ENCODE peak calls at places on chromosomes 16 and 17, in six cellular contexts. C, A, G, N, S and J are unnamed samples.

GRCh38 chr17:82927311-82927660 is 87.5 kb upstream of the ZNF750 start:
- DNase-seq in C (no peak), A (no peak), G (no peak), N (no peak), S (no peak), J (no peak)

GRCh38 chr17:63436523-63437110 is 9.5 kb downstream of the CYB561 start:
- DNase-seq in C (no peak), A (no peak), G (peak), N (no peak), S (peak), J (no peak)

GRCh38 chr17:17922198-17922901 is 49.9 kb downstream of the TOM1L2 start:
- DNase-seq in C (no peak), A (no peak), G (no peak), N (no peak), S (no peak), J (no peak)

GRCh38 chr16:55502801-55503366 is 6.0 kb upstream of the LPCAT2 start:
- DNase-seq in C (peak), A (peak), G (peak), N (no peak), S (peak), J (no peak)

GRCh38 chr17:42233148-42233547 is 38.9 kb upstream of the GHDC start:
- DNase-seq in C (no peak), A (no peak), G (peak), N (no peak), S (no peak), J (no peak)

GRCh38 chr17:78769200-78769773 is 12.8 kb downstream of the CYTH1 start:
- DNase-seq in C (no peak), A (no peak), G (no peak), N (no peak), S (no peak), J (no peak)

GRCh38 chr16:29862884-29863668 is at the start of gene CDIPT:
- DNase-seq in C (peak), A (peak), G (peak), N (peak), S (peak), J (peak)

GRCh38 chr17:39684369-39685043 is 3.4 kb downstream of the PGAP3 start:
- DNase-seq in C (no peak), A (no peak), G (no peak), N (no peak), S (no peak), J (no peak)

GRCh38 chr17:81173761-81174160 is 7.7 kb upstream of the AATK start:
- DNase-seq in C (no peak), A (no peak), G (no peak), N (no peak), S (no peak), J (no peak)

GRCh38 chr16:79728048-79728922 is 127.7 kb upstream of the MAF start:
- DNase-seq in C (no peak), A (no peak), G (no peak), N (no peak), S (peak), J (no peak)

GRCh38 chr17:48723555-48724239 is 712 bp downstream of the PRAC2 start:
- DNase-seq in C (no peak), A (no peak), G (no peak), N (no peak), S (no peak), J (no peak)

GRCh38 chr16:89335803-89336485 is 118.4 kb downstream of the ZNF778 start:
- DNase-seq in C (no peak), A (no peak), G (no peak), N (no peak), S (no peak), J (no peak)

GRCh38 chr17:77819497-77819896 is 139.0 kb upstream of the TNRC6C start:
- DNase-seq in C (no peak), A (no peak), G (no peak), N (no peak), S (no peak), J (no peak)

GRCh38 chr17:65393514-65393913 is 167.9 kb downstream of the AXIN2 start:
- DNase-seq in C (no peak), A (no peak), G (no peak), N (no peak), S (no peak), J (no peak)

GRCh38 chr17:16449121-16449570 is 33.8 kb downstream of the TRPV2 start:
- DNase-seq in C (no peak), A (no peak), G (no peak), N (no peak), S (no peak), J (no peak)

GRCh38 chr16:30697264-30698138 is 1.5 kb upstream of the SRCAP start:
- DNase-seq in C (peak), A (no peak), G (no peak), N (peak), S (peak), J (no peak)

GRCh38 chr16:90020838-90021382 is 1.7 kb upstream of the DBNDD1 start:
- DNase-seq in C (no peak), A (no peak), G (peak), N (no peak), S (peak), J (no peak)

GRCh38 chr17:72943826-72944689 is 148.4 kb downstream of the SLC39A11 start:
- DNase-seq in C (no peak), A (no peak), G (no peak), N (no peak), S (no peak), J (no peak)

GRCh38 chr16:7148606-7149005 is 184.0 kb upstream of the RBFOX1 start:
- DNase-seq in C (no peak), A (peak), G (no peak), N (no peak), S (no peak), J (no peak)

GRCh38 chr17:80884811-80885210 is 106.8 kb upstream of the CHMP6 start:
- DNase-seq in C (no peak), A (no peak), G (no peak), N (no peak), S (no peak), J (no peak)

GRCh38 chr17:73695035-73695738 is 50.9 kb upstream of the SDK2 start:
- DNase-seq in C (no peak), A (no peak), G (no peak), N (no peak), S (no peak), J (no peak)

GRCh38 chr17:74431568-74432483 is at the start of gene GPRC5C:
- DNase-seq in C (peak), A (no peak), G (peak), N (peak), S (no peak), J (peak)

GRCh38 chr16:82241469-82242052 is 71.5 kb upstream of the MPHOSPH6 start:
- DNase-seq in C (no peak), A (no peak), G (no peak), N (no peak), S (no peak), J (no peak)

GRCh38 chr17:37839196-37839978 is 84.8 kb upstream of the TBC1D3K start:
- DNase-seq in C (no peak), A (no peak), G (no peak), N (no peak), S (no peak), J (no peak)

GRCh38 chr17:29032798-29033197 is 10.1 kb upstream of the PIPOX start:
- DNase-seq in C (no peak), A (no peak), G (peak), N (no peak), S (no peak), J (no peak)

GRCh38 chr16:31874354-31875111 is 926 bp downstream of the ZNF267 start:
- DNase-seq in C (peak), A (no peak), G (peak), N (peak), S (peak), J (peak)

GRCh38 chr16:695355-696089 is 5.3 kb upstream of the WDR24 start:
- DNase-seq in C (peak), A (no peak), G (no peak), N (peak), S (no peak), J (peak)

GRCh38 chr17:37607637-37608368 is 1.4 kb downstream of the SYNRG start:
- DNase-seq in C (peak), A (no peak), G (no peak), N (peak), S (peak), J (peak)

GRCh38 chr17:42525221-42525620 is 10.8 kb upstream of the NAGLU start:
- DNase-seq in C (no peak), A (no peak), G (no peak), N (no peak), S (no peak), J (no peak)

GRCh38 chr16:89330177-89330856 is 112.8 kb downstream of the ZNF778 start:
- DNase-seq in C (no peak), A (no peak), G (peak), N (no peak), S (peak), J (no peak)

GRCh38 chr17:3770471-3770870 is 30.5 kb downstream of the ITGAE start:
- DNase-seq in C (peak), A (no peak), G (no peak), N (peak), S (no peak), J (peak)

GRCh38 chr17:71163121-71163812 is 957.6 kb upstream of the SOX9 start:
- DNase-seq in C (no peak), A (no peak), G (peak), N (no peak), S (no peak), J (no peak)

GRCh38 chr17:76277300-76278267 is 12.4 kb downstream of the UBALD2 start:
- DNase-seq in C (no peak), A (no peak), G (no peak), N (no peak), S (no peak), J (no peak)

GRCh38 chr17:6070280-6070894 is at the start of gene WSCD1:
- DNase-seq in C (peak), A (peak), G (no peak), N (peak), S (peak), J (no peak)

GRCh38 chr16:68901910-68902309 is 58.6 kb downstream of the TANGO6 start:
- DNase-seq in C (no peak), A (no peak), G (peak), N (no peak), S (peak), J (no peak)